ENCODE peak calls at places on chromosomes 2 and 18, in seven cellular contexts. D is fibroblast of mammary gland; O is dorsolateral prefrontal cortex; L is heart right ventricle; Z is naive thymus-derived CD4-positive, alpha-beta T cell; V is PC-9; B is A549. F is an unnamed sample.

GRCh38 chr2:213187833-213188532 is 36.6 kb upstream of the IKZF2 start:
- DNase-seq in D (no peak), V (peak; percentile 58), Z (no peak), B (peak; percentile 8), L (no peak), O (no peak), F (no peak)

GRCh38 chr2:85472265-85472664 is 53.8 kb downstream of the SH2D6 start:
- DNase-seq in B (no peak), Z (no peak), L (no peak), V (no peak), D (peak; percentile 24), O (no peak), F (no peak)

GRCh38 chr2:40448476-40449079 is 3.3 kb downstream of the SLC8A1 start:
- DNase-seq in L (no peak), B (peak; percentile 20), O (no peak), Z (no peak), D (peak; percentile 59), V (no peak), F (peak; percentile 0)

GRCh38 chr2:207692206-207693065 is 19.0 kb upstream of the CCNYL1 start:
- DNase-seq in L (peak; percentile 51), B (peak; percentile 50), V (no peak), Z (peak; percentile 58), O (no peak), D (peak; percentile 27), F (peak; percentile 28)

GRCh38 chr2:184814428-184814827 is 216.1 kb downstream of the ZNF804A start:
- DNase-seq in V (no peak), B (no peak), L (no peak), D (no peak), Z (no peak), O (no peak), F (no peak)

GRCh38 chr2:178143481-178143880 is 31.2 kb downstream of the RBM45 start:
- DNase-seq in B (no peak), Z (no peak), D (no peak), L (no peak), V (no peak), O (no peak), F (no peak)

GRCh38 chr2:96623116-96623515 is 15.0 kb downstream of the KANSL3 start:
- DNase-seq in D (no peak), L (no peak), V (no peak), O (no peak), Z (no peak), B (no peak), F (no peak)

GRCh38 chr2:119809329-119810038 is 49.8 kb downstream of the PTPN4 start:
- DNase-seq in B (no peak), L (peak; percentile 43), V (no peak), O (no peak), Z (no peak), D (peak; percentile 87), F (no peak)

GRCh38 chr2:202703091-202703490 is 68.3 kb downstream of the FAM117B start:
- DNase-seq in Z (no peak), D (no peak), B (no peak), L (no peak), V (no peak), O (no peak), F (no peak)

GRCh38 chr2:59339121-59339836 is 1098.2 kb upstream of the FANCL start:
- DNase-seq in D (no peak), L (no peak), O (no peak), Z (no peak), B (no peak), V (no peak), F (no peak)

GRCh38 chr2:114192362-114192761 is 250.1 kb upstream of the DPP10 start:
- DNase-seq in O (no peak), L (no peak), Z (no peak), V (no peak), D (peak; percentile 2), B (no peak), F (no peak)

GRCh38 chr2:202051499-202052161 is 18.0 kb downstream of the FZD7 start:
- DNase-seq in L (no peak), Z (no peak), V (no peak), O (no peak), D (no peak), B (no peak), F (no peak)

GRCh38 chr2:239033801-239034560 is 186.1 kb downstream of the TWIST2 start:
- DNase-seq in O (peak; percentile 43), V (no peak), L (no peak), Z (no peak), D (no peak), B (no peak), F (no peak)

GRCh38 chr2:20343128-20343527 is 7.5 kb downstream of the PUM2 start:
- DNase-seq in O (no peak), Z (no peak), D (peak; percentile 34), L (no peak), V (no peak), B (no peak), F (no peak)

GRCh38 chr2:238700122-238700457 is 147.8 kb upstream of the TWIST2 start:
- DNase-seq in V (peak; percentile 75), L (peak; percentile 41), Z (no peak), B (no peak), O (no peak), D (peak; percentile 79), F (no peak)

GRCh38 chr2:225512873-225513580 is 113.5 kb downstream of the NYAP2 start:
- DNase-seq in L (no peak), O (no peak), D (peak; percentile 14), Z (no peak), B (no peak), V (peak; percentile 39), F (no peak)

GRCh38 chr2:157782057-157782845 is 93.9 kb downstream of the ACVR1 start:
- DNase-seq in B (no peak), Z (no peak), O (no peak), L (peak; percentile 15), D (peak; percentile 41), V (no peak), F (no peak)

GRCh38 chr2:227206406-227206805 is 42.0 kb downstream of the COL4A3 start:
- DNase-seq in Z (no peak), D (no peak), V (no peak), O (no peak), B (no peak), L (no peak), F (no peak)

GRCh38 chr2:129755786-129756185 is 223.7 kb upstream of the RAB6C start:
- DNase-seq in D (no peak), B (no peak), O (no peak), L (no peak), Z (no peak), V (no peak), F (no peak)

GRCh38 chr18:31401156-31402025 is 24.8 kb downstream of the DSG4 start:
- DNase-seq in O (no peak), V (no peak), B (peak; percentile 6), Z (no peak), L (no peak), D (no peak), F (no peak)

GRCh38 chr2:112155331-112156151 is 17.4 kb downstream of the FBLN7 start:
- DNase-seq in O (no peak), L (no peak), B (no peak), D (no peak), Z (peak; percentile 40), V (no peak), F (peak; percentile 85)

GRCh38 chr2:70203086-70203485 is 12.3 kb upstream of the C2orf42 start:
- DNase-seq in Z (no peak), L (no peak), O (no peak), B (no peak), V (no peak), D (no peak), F (no peak)

GRCh38 chr2:24971300-24971549 is 530 bp downstream of the DNAJC27 start:
- DNase-seq in O (peak; percentile 51), L (no peak), V (no peak), Z (no peak), D (no peak), B (peak; percentile 32), F (no peak)

DNA sequence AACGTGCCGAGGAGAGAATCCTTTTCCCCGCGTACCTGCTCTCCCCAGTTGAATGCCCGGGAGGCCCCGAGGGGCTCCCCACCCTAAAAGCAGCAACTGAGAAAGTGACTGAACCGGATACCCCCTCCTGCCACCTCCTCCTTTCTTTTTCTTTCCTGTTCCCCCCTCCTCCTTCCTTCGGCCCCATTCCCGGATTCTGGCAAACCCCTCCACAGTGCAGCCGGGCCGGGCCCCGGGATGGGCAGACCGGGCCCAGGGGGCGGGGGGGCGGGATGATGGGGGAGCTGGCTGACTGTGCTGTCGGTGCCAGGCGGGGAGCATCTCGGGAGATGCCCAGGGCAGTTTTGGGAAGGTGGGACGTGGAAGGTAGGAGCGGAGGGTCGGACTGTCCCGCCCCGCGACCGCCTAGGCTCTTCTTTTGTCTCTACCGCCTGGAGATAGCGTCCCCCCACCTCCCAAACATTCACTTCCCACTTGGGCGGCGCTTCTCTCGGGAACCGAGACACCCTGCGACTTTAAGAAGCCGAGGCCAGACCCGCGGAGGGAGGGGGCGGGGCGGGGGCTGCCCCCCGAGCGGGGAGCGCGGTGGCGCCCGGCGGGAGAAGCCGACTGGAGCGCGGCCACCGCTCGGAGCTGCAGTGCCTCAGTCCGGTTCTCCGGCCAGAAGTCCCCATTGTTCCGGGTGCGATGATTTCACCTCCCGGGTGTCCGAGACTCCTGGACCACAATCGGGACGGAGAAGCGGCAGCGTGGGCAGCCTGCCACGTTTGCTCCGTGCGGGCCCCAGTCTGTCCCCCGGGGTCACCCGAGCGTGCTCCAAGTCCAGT is 8.2 kb downstream of the DLX2 start:
- DNase-seq in B (peak; percentile 43), O (no peak), V (peak; percentile 75), Z (peak; percentile 0), L (no peak), D (no peak), F (no peak)
- H3K4me3 ChIP-seq in B (peak overlapping the region; percentile 71), O (peak overlapping the region; percentile 57), V (peak overlapping the region; percentile 73), Z (peak overlapping the region; percentile 27), L (peak overlapping the region; percentile 45), D (peak overlapping the region; percentile 58), F (peak overlapping the region; percentile 68)

DNA sequence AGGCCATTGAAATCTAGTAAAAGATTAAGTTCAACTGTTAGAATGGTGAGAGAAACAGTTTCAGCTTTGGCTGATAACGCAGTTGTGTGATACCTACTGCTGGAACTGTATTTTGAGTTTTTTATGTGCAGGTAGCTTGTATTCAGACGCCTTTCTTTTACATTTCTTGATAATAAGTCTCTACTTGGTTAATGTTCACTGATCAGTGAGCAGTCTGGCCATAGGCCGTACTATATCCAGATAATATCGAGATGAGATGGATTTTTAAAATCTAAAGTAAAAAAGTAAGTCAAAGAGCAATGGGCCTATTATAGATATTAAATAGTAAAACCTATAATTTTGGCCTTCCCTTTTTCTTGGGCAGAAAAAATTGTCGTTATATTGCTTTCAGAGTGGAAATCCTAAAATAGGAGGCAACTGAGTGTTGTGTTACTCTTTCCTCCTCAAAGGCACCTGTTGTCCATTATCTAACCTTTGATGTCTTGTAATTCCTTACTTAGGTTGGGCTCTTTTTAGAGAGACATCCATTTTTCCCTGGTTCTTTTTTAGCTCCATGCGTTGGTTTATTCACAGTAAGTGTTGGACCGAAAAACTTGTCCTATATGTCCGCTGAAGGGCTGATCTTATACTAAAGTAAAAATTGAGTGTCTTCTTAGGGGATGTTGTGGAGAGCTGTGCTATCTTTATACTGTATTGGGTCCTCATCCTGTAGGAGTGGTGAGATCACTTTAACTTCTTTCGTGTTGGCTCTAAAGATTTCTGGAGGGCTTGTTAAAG is 1.7 kb downstream of the EML4 start:
- DNase-seq in B (no peak), D (no peak), V (no peak), Z (no peak), L (no peak), O (no peak), F (no peak)
- H3K4me3 ChIP-seq in B (peak overlapping the region; percentile 71), D (peak overlapping the region; percentile 85), V (peak overlapping the region; percentile 70), Z (peak overlapping the region; percentile 88), L (peak overlapping the region; percentile 95), O (peak overlapping the region; percentile 87), F (peak overlapping the region; percentile 68)

GRCh38 chr2:104476563-104476988 is 377.3 kb upstream of the POU3F3 start:
- DNase-seq in B (no peak), L (no peak), Z (no peak), O (no peak), V (no peak), D (no peak), F (no peak)
- H3K4me3 ChIP-seq in B (peak overlapping the region; percentile 19), L (no peak overlapping the region), Z (no peak overlapping the region), O (peak overlapping the region; percentile 55), V (no peak overlapping the region), D (no peak overlapping the region), F (no peak overlapping the region)

GRCh38 chr2:13686262-13686661 is 946.3 kb upstream of the LRATD1 start:
- DNase-seq in L (no peak), D (no peak), V (no peak), Z (no peak), O (no peak), B (no peak), F (no peak)
- H3K4me3 ChIP-seq in L (no peak overlapping the region), D (no peak overlapping the region), V (no peak overlapping the region), Z (no peak overlapping the region), O (no peak overlapping the region), B (no peak overlapping the region), F (no peak overlapping the region)

F was measured in Jurkat, Clone E6-1.